ENCODE peak calls at places on chromosomes 5 and 9, in nine cellular contexts. One of them, this sample, is unnamed.

GRCh38 chr5:56909294-56910122 is at the start of gene SETD9:
- DNase-seq in body of pancreas: peak; percentile 99
- DNase-seq in psoas muscle: peak; percentile 99
- DNase-seq in neuronal stem cell: peak; percentile 97
- DNase-seq in GM23338: peak; percentile 98
- DNase-seq in heart right ventricle: peak; percentile 99
- DNase-seq in neural progenitor cell: peak; percentile 100
- DNase-seq in Peyer's patch: peak; percentile 98
- DNase-seq in vagina: peak; percentile 97
- DNase-seq in this sample: peak; percentile 78

GRCh38 chr5:137231535-137231934 is 267.6 kb downstream of the SPOCK1 start:
- DNase-seq in body of pancreas: no peak
- DNase-seq in psoas muscle: no peak
- DNase-seq in neuronal stem cell: no peak
- DNase-seq in GM23338: no peak
- DNase-seq in heart right ventricle: no peak
- DNase-seq in neural progenitor cell: no peak
- DNase-seq in Peyer's patch: no peak
- DNase-seq in vagina: no peak
- DNase-seq in this sample: no peak

GRCh38 chr5:28737682-28738081 is 1699.3 kb upstream of the CDH9 start:
- DNase-seq in body of pancreas: no peak
- DNase-seq in psoas muscle: no peak
- DNase-seq in neuronal stem cell: no peak
- DNase-seq in GM23338: no peak
- DNase-seq in heart right ventricle: no peak
- DNase-seq in neural progenitor cell: no peak
- DNase-seq in Peyer's patch: no peak
- DNase-seq in vagina: no peak
- DNase-seq in this sample: no peak

GRCh38 chr5:177447611-177448243 is 1.1 kb downstream of the PRR7 start:
- DNase-seq in body of pancreas: peak; percentile 92
- DNase-seq in psoas muscle: peak; percentile 64
- DNase-seq in neuronal stem cell: peak; percentile 73
- DNase-seq in GM23338: peak; percentile 84
- DNase-seq in heart right ventricle: peak; percentile 60
- DNase-seq in neural progenitor cell: peak; percentile 85
- DNase-seq in Peyer's patch: no peak
- DNase-seq in vagina: no peak
- DNase-seq in this sample: peak; percentile 59

GRCh38 chr5:43769576-43770352 is 166.8 kb downstream of the NNT start:
- DNase-seq in body of pancreas: no peak
- DNase-seq in psoas muscle: no peak
- DNase-seq in neuronal stem cell: no peak
- DNase-seq in GM23338: no peak
- DNase-seq in heart right ventricle: no peak
- DNase-seq in neural progenitor cell: no peak
- DNase-seq in Peyer's patch: no peak
- DNase-seq in vagina: no peak
- DNase-seq in this sample: no peak

GRCh38 chr9:88266416-88266815 is 121.8 kb upstream of the SPIN1 start:
- DNase-seq in body of pancreas: no peak
- DNase-seq in psoas muscle: no peak
- DNase-seq in neuronal stem cell: no peak
- DNase-seq in GM23338: no peak
- DNase-seq in heart right ventricle: no peak
- DNase-seq in neural progenitor cell: no peak
- DNase-seq in Peyer's patch: no peak
- DNase-seq in vagina: no peak
- DNase-seq in this sample: no peak

GRCh38 chr9:134253596-134254205 is 72.6 kb upstream of the RXRA start:
- DNase-seq in body of pancreas: no peak
- DNase-seq in psoas muscle: no peak
- DNase-seq in neuronal stem cell: no peak
- DNase-seq in GM23338: no peak
- DNase-seq in heart right ventricle: no peak
- DNase-seq in neural progenitor cell: no peak
- DNase-seq in Peyer's patch: no peak
- DNase-seq in vagina: no peak
- DNase-seq in this sample: no peak

GRCh38 chr5:78320461-78320860 is 26.0 kb upstream of the AP3B1 start:
- DNase-seq in body of pancreas: no peak
- DNase-seq in psoas muscle: no peak
- DNase-seq in neuronal stem cell: no peak
- DNase-seq in GM23338: peak; percentile 67
- DNase-seq in heart right ventricle: no peak
- DNase-seq in neural progenitor cell: peak; percentile 42
- DNase-seq in Peyer's patch: no peak
- DNase-seq in vagina: no peak
- DNase-seq in this sample: peak; percentile 6

GRCh38 chr5:139982157-139982974 is 60.7 kb downstream of the NRG2 start:
- DNase-seq in body of pancreas: peak; percentile 45
- DNase-seq in psoas muscle: no peak
- DNase-seq in neuronal stem cell: peak; percentile 29
- DNase-seq in GM23338: no peak
- DNase-seq in heart right ventricle: no peak
- DNase-seq in neural progenitor cell: peak; percentile 57
- DNase-seq in Peyer's patch: no peak
- DNase-seq in vagina: no peak
- DNase-seq in this sample: no peak

GRCh38 chr9:137232101-137232500 is 1.4 kb downstream of the SLC34A3 start:
- DNase-seq in body of pancreas: no peak
- DNase-seq in psoas muscle: no peak
- DNase-seq in neuronal stem cell: no peak
- DNase-seq in GM23338: no peak
- DNase-seq in heart right ventricle: no peak
- DNase-seq in neural progenitor cell: no peak
- DNase-seq in Peyer's patch: no peak
- DNase-seq in vagina: no peak
- DNase-seq in this sample: no peak

GRCh38 chr9:34628656-34629491 is at the start of gene ARID3C:
- DNase-seq in body of pancreas: peak; percentile 60
- DNase-seq in psoas muscle: no peak
- DNase-seq in neuronal stem cell: no peak
- DNase-seq in GM23338: peak; percentile 69
- DNase-seq in heart right ventricle: no peak
- DNase-seq in neural progenitor cell: peak; percentile 80
- DNase-seq in Peyer's patch: no peak
- DNase-seq in vagina: no peak
- DNase-seq in this sample: peak; percentile 27

GRCh38 chr9:124015661-124016131 is 4.1 kb downstream of the LHX2 start:
- DNase-seq in body of pancreas: no peak
- DNase-seq in psoas muscle: no peak
- DNase-seq in neuronal stem cell: no peak
- DNase-seq in GM23338: peak; percentile 73
- DNase-seq in heart right ventricle: no peak
- DNase-seq in neural progenitor cell: peak; percentile 50
- DNase-seq in Peyer's patch: no peak
- DNase-seq in vagina: no peak
- DNase-seq in this sample: no peak

GRCh38 chr5:152864447-152864846 is 459.4 kb upstream of the NMUR2 start:
- DNase-seq in body of pancreas: no peak
- DNase-seq in psoas muscle: no peak
- DNase-seq in neuronal stem cell: no peak
- DNase-seq in GM23338: no peak
- DNase-seq in heart right ventricle: no peak
- DNase-seq in neural progenitor cell: no peak
- DNase-seq in Peyer's patch: no peak
- DNase-seq in vagina: no peak
- DNase-seq in this sample: no peak

GRCh38 chr9:132168347-132168746 is 6.5 kb downstream of the NTNG2 start:
- DNase-seq in body of pancreas: peak; percentile 65
- DNase-seq in psoas muscle: no peak
- DNase-seq in neuronal stem cell: no peak
- DNase-seq in GM23338: no peak
- DNase-seq in heart right ventricle: no peak
- DNase-seq in neural progenitor cell: no peak
- DNase-seq in Peyer's patch: no peak
- DNase-seq in vagina: no peak
- DNase-seq in this sample: no peak
- H3K27me3 ChIP-seq in body of pancreas: peaks cover 11% of the 10 kb centered on the region
- H3K27me3 ChIP-seq in psoas muscle: peaks cover 26% of the 10 kb centered on the region
- H3K27me3 ChIP-seq in neuronal stem cell: peaks cover 5% of the 10 kb centered on the region
- H3K27me3 ChIP-seq in GM23338: peaks cover 32% of the 10 kb centered on the region
- H3K27me3 ChIP-seq in heart right ventricle: peaks cover 2% of the 10 kb centered on the region
- H3K27me3 ChIP-seq in neural progenitor cell: peaks cover 44% of the 10 kb centered on the region
- H3K27me3 ChIP-seq in Peyer's patch: no peaks in the 10 kb centered on the region
- H3K27me3 ChIP-seq in vagina: peaks cover 4% of the 10 kb centered on the region
- H3K27me3 ChIP-seq in this sample: peaks cover 14% of the 10 kb centered on the region

DNA sequence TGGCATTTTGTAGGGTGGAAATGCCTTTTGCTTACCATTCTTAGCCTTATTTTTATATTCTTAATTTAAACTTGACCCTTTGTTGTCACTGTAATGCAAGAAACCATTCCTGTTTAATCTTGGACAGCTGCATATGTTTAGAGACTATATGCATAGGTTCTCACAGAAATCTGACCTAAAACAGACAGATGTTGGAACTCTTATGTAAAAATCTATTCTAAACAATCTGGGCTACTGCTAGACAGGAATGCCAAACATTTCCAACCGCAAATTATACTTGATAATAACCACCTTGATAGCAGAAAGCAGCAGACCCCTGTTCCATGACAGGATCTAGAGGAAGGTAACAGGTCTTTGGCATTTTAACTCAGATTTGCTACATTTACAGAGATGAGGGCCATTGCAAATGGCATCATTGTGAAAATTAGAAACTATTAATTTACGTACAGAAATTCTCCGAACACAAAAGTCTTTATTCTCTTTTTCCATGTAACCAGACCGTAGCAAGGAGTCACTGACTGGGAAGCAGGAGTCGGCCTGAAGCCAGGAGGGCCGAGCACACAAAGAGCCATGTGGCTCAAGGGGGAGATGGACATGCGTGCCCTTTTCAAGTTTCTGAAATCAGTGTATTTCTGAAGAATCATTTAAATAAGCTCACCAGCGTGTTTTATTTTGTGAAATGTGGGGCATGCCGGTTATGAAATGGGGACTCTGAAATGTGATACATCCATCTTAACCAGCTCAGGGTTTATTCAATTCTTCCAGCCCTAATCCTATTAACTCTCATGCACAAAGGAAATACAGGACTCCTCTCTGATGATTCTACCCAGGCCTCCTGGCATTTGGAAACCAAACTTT is 139.3 kb downstream of the AOPEP start:
- DNase-seq in body of pancreas: no peak
- DNase-seq in psoas muscle: peak; percentile 72
- DNase-seq in neuronal stem cell: peak; percentile 48
- DNase-seq in GM23338: no peak
- DNase-seq in heart right ventricle: peak; percentile 46
- DNase-seq in neural progenitor cell: peak; percentile 63
- DNase-seq in Peyer's patch: no peak
- DNase-seq in vagina: no peak
- DNase-seq in this sample: no peak
- H3K4me1 ChIP-seq in body of pancreas: peaks cover 35% of the 10 kb centered on the region
- H3K4me1 ChIP-seq in psoas muscle: peaks cover 79% of the 10 kb centered on the region
- H3K4me1 ChIP-seq in neuronal stem cell: peaks cover 18% of the 10 kb centered on the region
- H3K4me1 ChIP-seq in GM23338: peaks cover 9% of the 10 kb centered on the region
- H3K4me1 ChIP-seq in heart right ventricle: peaks cover 64% of the 10 kb centered on the region
- H3K4me1 ChIP-seq in neural progenitor cell: peaks cover 39% of the 10 kb centered on the region
- H3K4me1 ChIP-seq in Peyer's patch: peaks cover 5% of the 10 kb centered on the region
- H3K4me1 ChIP-seq in vagina: peaks cover 84% of the 10 kb centered on the region
- H3K4me1 ChIP-seq in this sample: peaks cover 35% of the 10 kb centered on the region

DNA sequence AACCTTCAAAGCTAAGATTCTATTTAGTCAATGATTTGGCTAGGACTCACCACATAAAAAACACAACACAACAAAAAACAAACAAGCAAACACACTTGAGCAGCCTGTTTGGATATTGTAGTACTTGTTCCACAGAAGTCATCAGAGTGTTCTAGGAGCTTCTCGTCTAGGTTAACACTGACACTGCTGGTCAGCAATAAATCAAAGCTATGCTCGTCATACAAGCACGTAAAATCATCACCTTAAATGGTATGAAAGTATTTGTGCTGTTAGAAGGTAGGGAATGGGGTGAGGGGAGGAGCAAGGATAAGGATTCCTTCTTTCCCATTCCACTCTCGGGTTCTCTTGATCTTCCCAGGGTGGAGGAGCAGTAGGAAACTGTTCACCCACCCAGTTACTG is 88.0 kb downstream of the ARL15 start:
- DNase-seq in body of pancreas: no peak
- DNase-seq in psoas muscle: no peak
- DNase-seq in neuronal stem cell: no peak
- DNase-seq in GM23338: peak; percentile 19
- DNase-seq in heart right ventricle: no peak
- DNase-seq in neural progenitor cell: no peak
- DNase-seq in Peyer's patch: no peak
- DNase-seq in vagina: no peak
- DNase-seq in this sample: no peak
- H3K27ac ChIP-seq in body of pancreas: no peak overlapping the region
- H3K27ac ChIP-seq in psoas muscle: no peak overlapping the region
- H3K27ac ChIP-seq in neuronal stem cell: no peak overlapping the region
- H3K27ac ChIP-seq in GM23338: peak overlapping the region; percentile 12
- H3K27ac ChIP-seq in heart right ventricle: no peak overlapping the region
- H3K27ac ChIP-seq in neural progenitor cell: no peak overlapping the region
- H3K27ac ChIP-seq in Peyer's patch: no peak overlapping the region
- H3K27ac ChIP-seq in vagina: no peak overlapping the region
- H3K27ac ChIP-seq in this sample: no peak overlapping the region

GRCh38 chr5:2757563-2758311 is 6.3 kb upstream of the IRX2 start:
- DNase-seq in body of pancreas: no peak
- DNase-seq in psoas muscle: no peak
- DNase-seq in neuronal stem cell: no peak
- DNase-seq in GM23338: peak; percentile 70
- DNase-seq in heart right ventricle: no peak
- DNase-seq in neural progenitor cell: no peak
- DNase-seq in Peyer's patch: no peak
- DNase-seq in vagina: peak; percentile 55
- DNase-seq in this sample: no peak

GRCh38 chr5:2756764-2757163 is 5.3 kb upstream of the IRX2 start:
- DNase-seq in body of pancreas: no peak
- DNase-seq in psoas muscle: no peak
- DNase-seq in neuronal stem cell: no peak
- DNase-seq in GM23338: peak; percentile 71
- DNase-seq in heart right ventricle: no peak
- DNase-seq in neural progenitor cell: no peak
- DNase-seq in Peyer's patch: no peak
- DNase-seq in vagina: no peak
- DNase-seq in this sample: no peak

GRCh38 chr5:2759696-2760461 is 8.4 kb upstream of the IRX2 start:
- DNase-seq in body of pancreas: no peak
- DNase-seq in psoas muscle: no peak
- DNase-seq in neuronal stem cell: no peak
- DNase-seq in GM23338: no peak
- DNase-seq in heart right ventricle: no peak
- DNase-seq in neural progenitor cell: no peak
- DNase-seq in Peyer's patch: no peak
- DNase-seq in vagina: no peak
- DNase-seq in this sample: no peak

GRCh38 chr5:2759091-2759490 is 7.6 kb upstream of the IRX2 start:
- DNase-seq in body of pancreas: no peak
- DNase-seq in psoas muscle: no peak
- DNase-seq in neuronal stem cell: no peak
- DNase-seq in GM23338: no peak
- DNase-seq in heart right ventricle: no peak
- DNase-seq in neural progenitor cell: no peak
- DNase-seq in Peyer's patch: no peak
- DNase-seq in vagina: no peak
- DNase-seq in this sample: no peak

DNA sequence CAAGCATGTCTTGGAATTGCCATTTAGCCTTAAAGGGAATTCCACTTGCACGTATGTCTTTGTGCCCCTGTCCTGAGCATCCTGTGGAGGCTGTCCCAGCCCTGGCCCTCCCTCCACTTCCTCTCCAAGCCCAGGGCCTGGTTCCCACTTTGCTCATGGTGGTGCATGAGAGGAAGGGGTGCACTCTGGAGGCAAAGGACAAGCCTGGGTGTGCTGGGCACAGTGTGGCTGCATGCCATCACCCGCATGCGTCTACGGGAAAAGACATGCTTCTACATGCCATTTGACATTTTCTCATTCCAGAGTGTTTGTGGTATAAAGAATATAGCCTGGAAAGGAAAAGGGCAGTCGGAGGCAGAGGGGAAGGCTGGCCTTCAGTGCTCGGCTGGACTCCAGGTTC is 7.2 kb upstream of the IRX2 start:
- DNase-seq in body of pancreas: no peak
- DNase-seq in psoas muscle: no peak
- DNase-seq in neuronal stem cell: no peak
- DNase-seq in GM23338: no peak
- DNase-seq in heart right ventricle: no peak
- DNase-seq in neural progenitor cell: no peak
- DNase-seq in Peyer's patch: no peak
- DNase-seq in vagina: no peak
- DNase-seq in this sample: no peak
- H3K27me3 ChIP-seq in body of pancreas: peaks cover 34% of the 10 kb centered on the region
- H3K27me3 ChIP-seq in psoas muscle: peaks cover 39% of the 10 kb centered on the region
- H3K27me3 ChIP-seq in neuronal stem cell: no peaks in the 10 kb centered on the region
- H3K27me3 ChIP-seq in GM23338: peaks cover 68% of the 10 kb centered on the region
- H3K27me3 ChIP-seq in heart right ventricle: peaks cover 33% of the 10 kb centered on the region
- H3K27me3 ChIP-seq in neural progenitor cell: peaks cover 52% of the 10 kb centered on the region
- H3K27me3 ChIP-seq in Peyer's patch: no peaks in the 10 kb centered on the region
- H3K27me3 ChIP-seq in vagina: no peaks in the 10 kb centered on the region
- H3K27me3 ChIP-seq in this sample: no peaks in the 10 kb centered on the region

This sample was measured in CD4-positive, alpha-beta memory T cell.